ENCODE peak calls at places on chromosomes 6 and 20, in five cellular contexts. U is fibroblast of mammary gland, H is NB4, B is hypothalamus, S is COR-L47. K is an unnamed sample.

GRCh38 chr6:70183512-70183911 is 119.4 kb downstream of the COL9A1 start:
- DNase-seq in S (no peak), H (no peak), U (no peak), B (no peak), K (no peak)

GRCh38 chr6:36753671-36754485 is 56.3 kb downstream of the RAB44 start:
- DNase-seq in B (no peak), U (no peak), H (peak), S (no peak), K (peak)

GRCh38 chr20:38125157-38126056 is 39.7 kb downstream of the TGM2 start:
- DNase-seq in B (no peak), S (peak), U (peak), H (no peak), K (peak)

GRCh38 chr6:47278545-47278944 is 31.2 kb downstream of the TNFRSF21 start:
- DNase-seq in U (peak), S (no peak), H (peak), B (no peak), K (no peak)

GRCh38 chr6:124056884-124057283 is 253.2 kb downstream of the NKAIN2 start:
- DNase-seq in S (peak), H (no peak), U (no peak), B (no peak), K (no peak)

GRCh38 chr6:51608932-51609331 is 478.5 kb downstream of the PKHD1 start:
- DNase-seq in U (no peak), S (no peak), B (no peak), H (no peak), K (no peak)

GRCh38 chr20:10524034-10524476 is 89.0 kb downstream of the SLX4IP start:
- DNase-seq in U (peak), H (no peak), S (peak), B (no peak), K (no peak)

GRCh38 chr6:41336824-41337223 is 1.4 kb downstream of the NCR2 start:
- DNase-seq in H (no peak), B (no peak), U (no peak), S (peak), K (no peak)

GRCh38 chr20:33554914-33555420 is 65.1 kb downstream of the CBFA2T2 start:
- DNase-seq in B (no peak), U (peak), H (peak), S (peak), K (peak)

GRCh38 chr20:37897008-37897548 is 5.8 kb upstream of the VSTM2L start:
- DNase-seq in B (no peak), S (peak), U (no peak), H (peak), K (no peak)

GRCh38 chr6:89079611-89080213 is 839 bp upstream of the PNRC1 start:
- DNase-seq in U (peak), H (peak), B (no peak), S (no peak), K (peak)

GRCh38 chr6:46651006-46651405 is 1.6 kb downstream of the CYP39A1 start:
- DNase-seq in B (no peak), H (no peak), U (peak), S (no peak), K (peak)

GRCh38 chr6:1770435-1770843 is 160.7 kb downstream of the FOXC1 start:
- DNase-seq in S (no peak), H (no peak), B (no peak), U (no peak), K (peak)

GRCh38 chr6:46053034-46053933 is 37.6 kb upstream of the CLIC5 start:
- DNase-seq in H (no peak), S (no peak), U (no peak), B (no peak), K (no peak)

GRCh38 chr6:2970753-2971419 is 481 bp downstream of the SERPINB6 start:
- DNase-seq in B (peak), S (no peak), H (no peak), U (no peak), K (peak)

GRCh38 chr6:19444481-19444880 is 392.7 kb upstream of the ID4 start:
- DNase-seq in H (no peak), S (no peak), B (no peak), U (peak), K (peak)

GRCh38 chr6:153485072-153485471 is 354.0 kb upstream of the RGS17 start:
- DNase-seq in S (no peak), H (no peak), B (no peak), U (no peak), K (no peak)

GRCh38 chr6:49606696-49607390 is 29.8 kb downstream of the RHAG start:
- DNase-seq in H (peak), S (peak), U (peak), B (no peak), K (peak)